ENCODE peak calls at places on chromosomes 16 and 17, in four cellular contexts. T is endodermal cell, R is hepatocyte, S is psoas muscle. Y is an unnamed sample. For H3K27me3, the result is how much of the 10 kb centered on the place peaks cover.

GRCh38 chr16:10989494-10989893 is 45.1 kb downstream of the CLEC16A start:
- DNase-seq in S (no peak), T (no peak), R (no peak), Y (no peak)

GRCh38 chr16:22641030-22641671 is 130.5 kb downstream of the NPIPB5 start:
- DNase-seq in S (no peak), T (peak), R (peak), Y (no peak)

GRCh38 chr16:15548482-15548891 is 94.5 kb downstream of the MARF1 start:
- DNase-seq in T (peak), R (no peak), S (no peak), Y (no peak)

GRCh38 chr16:2152695-2153506 is 2.7 kb upstream of the TRAF7 start:
- DNase-seq in T (peak), R (peak), S (no peak), Y (no peak)

GRCh38 chr17:20206591-20206990 is 197.4 kb downstream of the SPECC1 start:
- DNase-seq in S (no peak), T (no peak), R (no peak), Y (no peak)

GRCh38 chr17:59838196-59838911 is 54.4 kb downstream of the TUBD1 start:
- DNase-seq in S (no peak), R (peak), T (peak), Y (no peak)

GRCh38 chr16:528111-529011 is 849 bp downstream of the CAPN15 start:
- DNase-seq in R (peak), S (no peak), T (peak), Y (peak)

GRCh38 chr17:47267354-47267828 is 13.8 kb downstream of the ITGB3 start:
- DNase-seq in R (no peak), T (no peak), S (no peak), Y (no peak)

GRCh38 chr16:72467157-72467759 is 295.3 kb upstream of the PMFBP1 start:
- DNase-seq in T (peak), S (no peak), R (peak), Y (no peak)

GRCh38 chr17:58572846-58573245 is 58.4 kb upstream of the MTMR4 start:
- DNase-seq in R (no peak), S (no peak), T (peak), Y (no peak)

GRCh38 chr16:57688487-57688986 is 6.1 kb upstream of the DRC7 start:
- DNase-seq in S (no peak), T (no peak), R (no peak), Y (no peak)

GRCh38 chr17:77684803-77685580 is 273.5 kb upstream of the TNRC6C start:
- DNase-seq in S (no peak), T (peak), R (no peak), Y (no peak)

GRCh38 chr17:27354491-27355081 is 60.7 kb downstream of the WSB1 start:
- DNase-seq in R (peak), T (no peak), S (no peak), Y (no peak)

GRCh38 chr17:77285594-77286390 is 145.0 kb downstream of the SEC14L1 start:
- DNase-seq in T (no peak), S (peak), R (peak), Y (peak)

GRCh38 chr17:45648642-45649041 is 135.5 kb upstream of the CRHR1 start:
- DNase-seq in T (peak), R (no peak), S (no peak), Y (no peak)

GRCh38 chr17:29549169-29549935 is 17.5 kb downstream of the ABHD15 start:
- DNase-seq in S (no peak), R (peak), T (peak), Y (no peak)

GRCh38 chr17:9702916-9703780 is 57.8 kb downstream of the USP43 start:
- DNase-seq in S (no peak), T (peak), R (no peak), Y (no peak)

GRCh38 chr16:69859105-69859969 is 91.8 kb upstream of the CLEC18A start:
- DNase-seq in S (no peak), R (peak), T (peak), Y (no peak)

GRCh38 chr17:82807101-82807500 is 32.7 kb downstream of the ZNF750 start:
- DNase-seq in T (no peak), S (no peak), R (no peak), Y (no peak)

GRCh38 chr16:29815032-29815721 is 775 bp upstream of the PAGR1 start:
- DNase-seq in R (peak), T (peak), S (peak), Y (no peak)

GRCh38 chr17:72381597-72382397 is 261.0 kb downstream of the SOX9 start:
- DNase-seq in R (no peak), S (no peak), T (peak), Y (no peak)

GRCh38 chr17:48515925-48516900 is 14.6 kb downstream of the HOXB1 start:
- DNase-seq in T (peak), S (no peak), R (no peak), Y (no peak)

GRCh38 chr16:81641403-81642106 is 137.5 kb upstream of the PLCG2 start:
- DNase-seq in S (no peak), T (peak), R (no peak), Y (no peak)

GRCh38 chr16:58123896-58124600 is 5.1 kb downstream of the CFAP20 start:
- DNase-seq in R (no peak), T (no peak), S (no peak), Y (no peak)

GRCh38 chr17:18866866-18867813 is 9.2 kb downstream of the PRPSAP2 start:
- DNase-seq in R (no peak), T (no peak), S (no peak), Y (no peak)

GRCh38 chr17:75341784-75342183 is 52.6 kb upstream of the SLC25A19 start:
- DNase-seq in S (no peak), R (no peak), T (no peak), Y (no peak)

GRCh38 chr17:10992097-10992496 is 154.2 kb upstream of the PIRT start:
- DNase-seq in T (no peak), S (no peak), R (no peak), Y (no peak)

GRCh38 chr17:51607512-51607911 is 347.2 kb downstream of the UTP18 start:
- DNase-seq in T (peak), S (no peak), R (no peak), Y (no peak)

GRCh38 chr16:29710227-29711219 is 31.5 kb downstream of the QPRT start:
- DNase-seq in S (no peak), T (peak), R (peak), Y (no peak)

GRCh38 chr17:16465861-16466338 is 26.1 kb downstream of the LRRC75A start:
- DNase-seq in T (no peak), R (peak), S (peak), Y (peak)

GRCh38 chr17:50205111-50205821 is 3.8 kb upstream of the COL1A1 start:
- DNase-seq in R (no peak), S (no peak), T (no peak), Y (no peak)

GRCh38 chr16:72875291-72876036 is 172.5 kb downstream of the ZFHX3 start:
- DNase-seq in T (no peak), S (no peak), R (peak), Y (no peak)

GRCh38 chr16:58563235-58563634 is 47.9 kb downstream of the SETD6 start:
- DNase-seq in R (no peak), T (no peak), S (no peak), Y (no peak)

GRCh38 chr16:16022683-16023064 is 73.3 kb downstream of the ABCC1 start:
- DNase-seq in R (no peak), T (no peak), S (no peak), Y (no peak)

GRCh38 chr16:17211797-17212196 is 259.0 kb downstream of the XYLT1 start:
- DNase-seq in S (no peak), T (peak), R (no peak), Y (no peak)

DNA sequence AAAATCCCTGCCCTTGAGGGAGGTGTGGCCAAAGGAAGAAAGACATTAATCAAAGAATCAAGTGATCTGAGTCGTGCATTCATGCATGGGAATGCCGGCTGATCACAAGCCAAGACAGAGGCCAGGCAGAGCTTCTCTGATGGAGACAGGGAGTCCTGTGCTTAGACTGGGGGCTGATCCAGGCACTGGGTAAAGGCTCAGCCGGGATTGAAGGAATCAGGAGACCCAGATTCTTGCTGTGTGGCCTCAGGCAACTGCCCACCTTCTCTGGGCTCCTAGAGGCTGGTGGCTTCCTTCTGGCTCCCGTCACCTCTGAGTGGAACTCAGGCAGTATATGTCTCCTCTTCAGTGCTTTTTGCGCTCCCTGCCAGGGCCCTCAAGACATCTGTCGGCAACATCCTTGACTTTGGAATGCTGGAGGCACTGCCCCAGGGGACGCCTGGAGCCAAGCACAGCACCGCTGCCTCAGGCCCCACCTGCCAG is 17.7 kb downstream of the RAI1 start:
- DNase-seq in R (no peak), T (peak), S (no peak), Y (no peak)
- H3K27me3 ChIP-seq in R (under half), T (half or more), S (under half), Y (under half)

DNA sequence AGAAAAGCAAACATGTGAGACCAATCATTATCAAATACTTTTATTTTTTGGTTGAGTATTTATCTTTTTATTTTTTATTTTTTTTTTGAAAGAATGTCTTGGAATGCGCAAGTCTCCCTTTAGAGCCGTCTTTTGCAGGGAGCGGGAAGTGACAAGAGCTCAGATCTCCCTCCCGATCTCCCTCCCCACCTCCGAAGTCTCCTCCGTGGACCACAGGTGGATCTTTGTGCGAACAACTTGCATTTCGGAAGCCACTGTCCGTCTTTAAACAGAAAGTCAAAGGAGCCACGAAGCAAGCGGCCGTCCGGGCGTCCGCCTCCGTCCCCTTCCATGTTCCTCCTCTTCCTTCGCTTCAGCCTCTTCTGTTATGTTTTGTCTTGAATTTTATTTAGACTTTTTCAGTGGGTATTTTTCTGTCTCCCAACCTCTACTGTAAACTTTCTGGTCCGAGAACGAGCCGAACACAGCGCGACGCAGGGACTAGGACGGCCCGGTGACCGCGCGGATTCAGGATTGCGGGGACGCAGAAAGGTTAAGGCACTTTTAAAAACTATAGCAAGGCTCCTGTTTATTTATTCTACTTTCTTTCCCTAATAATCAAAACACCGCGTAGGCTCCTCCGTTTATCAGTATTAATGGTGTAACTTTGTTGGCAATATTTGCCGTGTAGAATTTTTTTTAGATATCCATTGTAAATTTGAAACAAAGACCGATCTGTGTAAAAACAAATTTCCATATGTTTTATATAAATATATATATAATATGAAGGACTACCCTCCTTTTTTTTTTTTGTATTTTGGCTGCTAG is 3.3 kb downstream of the FOXF1 start:
- DNase-seq in T (no peak), R (no peak), S (no peak), Y (peak)
- H3K27me3 ChIP-seq in T (half or more), R (half or more), S (under half), Y (half or more)

GRCh38 chr17:5699789-5700188 is 115.5 kb upstream of the NLRP1 start:
- DNase-seq in T (peak), R (no peak), S (no peak), Y (no peak)

GRCh38 chr17:5702951-5703510 is 118.7 kb upstream of the NLRP1 start:
- DNase-seq in T (peak), S (no peak), R (no peak), Y (no peak)

GRCh38 chr17:5701371-5701770 is 117.1 kb upstream of the NLRP1 start:
- DNase-seq in T (peak), R (no peak), S (no peak), Y (no peak)

GRCh38 chr17:5698959-5699358 is 114.7 kb upstream of the NLRP1 start:
- DNase-seq in T (no peak), S (no peak), R (no peak), Y (no peak)

DNA sequence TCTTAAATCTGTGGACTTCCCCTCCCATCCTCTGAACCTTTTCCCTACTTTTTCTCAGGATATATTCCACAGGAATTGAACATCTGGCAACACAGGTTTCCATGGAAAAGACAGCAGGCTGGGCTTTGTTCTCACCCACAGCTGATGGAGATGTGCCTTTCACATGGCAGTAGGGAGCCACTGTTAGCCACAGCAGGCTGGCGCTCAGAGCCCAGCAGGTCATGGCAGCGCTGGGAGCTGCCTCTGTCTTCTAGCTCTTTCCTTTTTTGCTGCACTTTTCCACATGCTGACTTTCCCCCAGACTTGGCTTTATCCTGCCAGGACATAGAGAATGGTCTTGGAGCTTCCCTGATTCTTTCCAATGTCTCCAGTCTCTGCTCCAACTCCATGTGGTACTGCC is 116.5 kb upstream of the NLRP1 start:
- DNase-seq in R (no peak), T (peak), S (no peak), Y (no peak)
- H3K27me3 ChIP-seq in R (under half), T (under half), S (under half), Y (half or more)

GRCh38 chr17:39225308-39225973 is at the start of gene STAC2:
- DNase-seq in T (no peak), S (no peak), R (no peak), Y (no peak)
- H3K27me3 ChIP-seq in T (half or more), S (under half), R (half or more), Y (half or more)

GRCh38 chr16:53433509-53433908 is 762 bp upstream of the RBL2 start:
- DNase-seq in S (no peak), R (peak), T (no peak), Y (no peak)
- H3K27me3 ChIP-seq in S (under half), R (under half), T (under half), Y (under half)

GRCh38 chr17:8122391-8122922 is 1.4 kb downstream of the HES7 start:
- DNase-seq in T (peak), R (peak), S (no peak), Y (no peak)
- H3K27me3 ChIP-seq in T (half or more), R (under half), S (under half), Y (under half)

Y was measured in left lung.